ENCODE peak calls at places on chromosomes 1 and 21, in ten cellular contexts. K is astrocyte; W is NCI-H1105 treated with DMSO at 0.1 percent for 48 hours; F is HTR-8/SVneo; T is tibial nerve; G is A172; X is NCI-H510A; C is SK-N-DZ; L is activated CD8-positive, alpha-beta memory T cell treated with anti-CD3 and anti-CD28 coated beads for 1 hour; E is activated naive CD4-positive, alpha-beta T cell treated with Interleukin-2 at 50 U/mL for 16 hours. A is an unnamed sample.

GRCh38 chr1:208085655-208086054 is 158.5 kb downstream of the PLXNA2 start:
- DNase-seq in K (no peak), C (no peak), E (no peak), T (no peak), W (no peak), L (no peak), X (no peak), F (no peak), G (no peak), A (no peak)

GRCh38 chr1:99548924-99549605 is 96.8 kb upstream of the PALMD start:
- DNase-seq in K (peak; percentile 63), T (no peak), E (no peak), C (no peak), W (peak; percentile 94), X (peak; percentile 55), L (no peak), G (peak; percentile 5), F (no peak), A (no peak)

GRCh38 chr1:17437260-17438175 is 2.0 kb downstream of the RCC2 start:
- DNase-seq in L (no peak), C (peak; percentile 32), K (no peak), W (peak; percentile 61), E (peak; percentile 65), X (peak; percentile 45), T (no peak), G (no peak), F (peak; percentile 63), A (peak; percentile 84)

GRCh38 chr1:77796695-77797405 is 17.4 kb downstream of the MIGA1 start:
- DNase-seq in G (peak; percentile 11), K (no peak), X (no peak), C (no peak), E (no peak), T (peak; percentile 31), L (no peak), W (no peak), F (no peak), A (no peak)

GRCh38 chr21:44617071-44617501 is 5.2 kb downstream of the KRTAP10-8 start:
- DNase-seq in K (no peak), W (no peak), F (no peak), G (no peak), L (no peak), X (no peak), T (no peak), E (no peak), C (no peak), A (no peak)

GRCh38 chr1:151611832-151612505 is at the start of gene SNX27:
- DNase-seq in K (peak; percentile 87), W (peak; percentile 92), C (peak; percentile 97), F (peak; percentile 90), L (peak; percentile 74), E (peak; percentile 88), T (peak; percentile 94), X (peak; percentile 82), G (peak; percentile 96), A (peak; percentile 97)

GRCh38 chr1:183871142-183871541 is 66.2 kb downstream of the RGL1 start:
- DNase-seq in X (no peak), G (peak; percentile 66), W (no peak), E (no peak), F (peak; percentile 10), K (peak; percentile 70), C (no peak), T (peak; percentile 31), L (no peak), A (no peak)

GRCh38 chr1:119772298-119772697 is 3.6 kb upstream of the HMGCS2 start:
- DNase-seq in T (no peak), X (no peak), G (no peak), E (no peak), F (no peak), K (no peak), L (no peak), W (no peak), C (no peak), A (no peak)

GRCh38 chr21:37433441-37433840 is 66.9 kb downstream of the DYRK1A start:
- DNase-seq in F (no peak), E (no peak), C (no peak), T (no peak), L (no peak), X (no peak), W (no peak), G (no peak), K (no peak), A (no peak)

GRCh38 chr21:35399002-35399401 is 349.9 kb upstream of the RUNX1 start:
- DNase-seq in G (peak; percentile 59), T (no peak), C (no peak), K (no peak), L (no peak), F (no peak), E (no peak), W (no peak), X (no peak), A (no peak)

GRCh38 chr1:164781980-164782379 is 223.0 kb downstream of the PBX1 start:
- DNase-seq in F (no peak), K (no peak), C (no peak), W (no peak), L (no peak), E (no peak), X (no peak), T (no peak), G (no peak), A (no peak)

GRCh38 chr1:179709841-179710329 is 33.2 kb upstream of the FAM163A start:
- DNase-seq in K (peak; percentile 13), T (no peak), X (no peak), C (peak; percentile 74), W (no peak), L (no peak), G (peak; percentile 53), E (peak; percentile 8), F (no peak), A (no peak)

GRCh38 chr1:74712863-74713262 is 20.0 kb downstream of the CRYZ start:
- DNase-seq in X (no peak), K (peak; percentile 9), F (no peak), E (no peak), T (no peak), L (no peak), W (peak; percentile 7), C (no peak), G (no peak), A (no peak)

GRCh38 chr1:96882096-96882495 is 160.5 kb downstream of the PTBP2 start:
- DNase-seq in T (no peak), L (no peak), E (no peak), G (no peak), C (no peak), W (no peak), K (no peak), X (no peak), F (no peak), A (no peak)

GRCh38 chr1:232792949-232793348 is 12.3 kb upstream of the MAP10 start:
- DNase-seq in W (no peak), E (peak; percentile 24), C (no peak), X (no peak), F (no peak), K (no peak), G (no peak), T (no peak), L (no peak), A (no peak)

GRCh38 chr1:108560430-108561144 is 687 bp downstream of the EEIG2 start:
- DNase-seq in E (peak; percentile 50), L (no peak), G (peak; percentile 49), W (peak; percentile 92), F (peak; percentile 31), C (peak; percentile 86), K (peak; percentile 57), T (peak; percentile 56), X (peak; percentile 63), A (peak; percentile 61)

GRCh38 chr1:6099297-6099696 is 53.6 kb downstream of the KCNAB2 start:
- DNase-seq in C (no peak), T (no peak), K (no peak), F (no peak), E (no peak), L (no peak), G (no peak), X (no peak), W (no peak), A (no peak)

GRCh38 chr1:154599658-154600057 is 8.3 kb downstream of the ADAR start:
- DNase-seq in K (peak; percentile 53), C (no peak), G (no peak), F (no peak), T (no peak), W (no peak), E (no peak), L (no peak), X (no peak), A (no peak)

GRCh38 chr1:103197266-103197665 is 88.9 kb upstream of the COL11A1 start:
- DNase-seq in L (no peak), K (peak; percentile 91), F (no peak), T (no peak), W (no peak), C (no peak), X (no peak), E (no peak), G (peak; percentile 30), A (no peak)

GRCh38 chr21:44456207-44456914 is 1.1 kb downstream of the LRRC3 start:
- DNase-seq in F (no peak), W (no peak), T (no peak), K (no peak), X (no peak), E (no peak), G (no peak), L (no peak), C (no peak), A (no peak)

GRCh38 chr1:18635833-18636671 is 5.4 kb downstream of the PAX7 start:
- DNase-seq in W (no peak), G (no peak), K (no peak), F (no peak), X (no peak), C (no peak), E (no peak), T (no peak), L (no peak), A (no peak)

GRCh38 chr1:205484985-205485967 is 19.2 kb upstream of the CDK18 start:
- DNase-seq in C (peak; percentile 81), F (peak; percentile 85), K (peak; percentile 24), W (peak; percentile 72), T (peak; percentile 41), E (peak; percentile 67), X (peak; percentile 72), L (peak; percentile 45), G (peak; percentile 77), A (peak; percentile 92)

GRCh38 chr21:44697811-44698734 is 1.1 kb downstream of the KRTAP10-12 start:
- DNase-seq in K (no peak), L (no peak), F (no peak), T (no peak), E (no peak), G (no peak), W (no peak), X (no peak), C (no peak), A (no peak)

GRCh38 chr1:51753969-51754368 is 124.6 kb downstream of the NRDC start:
- DNase-seq in G (no peak), K (no peak), T (no peak), E (no peak), L (no peak), F (no peak), W (no peak), C (no peak), X (no peak), A (no peak)

GRCh38 chr1:175788586-175789252 is 45.3 kb upstream of the TNR start:
- DNase-seq in X (no peak), T (no peak), W (no peak), C (no peak), K (no peak), L (no peak), F (no peak), E (no peak), G (no peak), A (no peak)

GRCh38 chr1:85278853-85279314 is 2.5 kb upstream of the BCL10 start:
- DNase-seq in W (no peak), G (peak; percentile 94), E (peak; percentile 54), T (peak; percentile 60), F (peak; percentile 79), K (peak; percentile 94), L (no peak), C (no peak), X (no peak), A (no peak)

GRCh38 chr1:109807398-109807795 is 43.7 kb upstream of the EPS8L3 start:
- DNase-seq in W (no peak), G (no peak), T (no peak), K (no peak), C (no peak), L (no peak), E (no peak), F (no peak), X (no peak), A (no peak)

GRCh38 chr1:30929135-30929889 is 20.8 kb upstream of the SDC3 start:
- DNase-seq in K (no peak), C (peak; percentile 62), E (peak; percentile 54), T (peak; percentile 62), L (no peak), G (peak; percentile 8), F (peak; percentile 53), W (peak; percentile 42), X (no peak), A (peak; percentile 85)

A was measured in HEK293T.